ENCODE peak calls at places on chromosomes 13 and 19, in five cellular contexts. K is uterus, Q is foreskin fibroblast, J is dorsolateral prefrontal cortex, F is neural progenitor cell. B is an unnamed sample.

GRCh38 chr13:109381546-109382180 is 404.7 kb downstream of the IRS2 start:
- DNase-seq in K (no peak), Q (peak), J (no peak), F (no peak), B (no peak)

GRCh38 chr13:105087941-105088340 is 1447.5 kb downstream of the EFNB2 start:
- DNase-seq in K (no peak), Q (no peak), J (no peak), F (no peak), B (no peak)

GRCh38 chr13:66624302-66624701 is 605.8 kb downstream of the PCDH9 start:
- DNase-seq in K (no peak), Q (no peak), J (no peak), F (no peak), B (no peak)

GRCh38 chr19:33799507-33799906 is 2.8 kb downstream of the KCTD15 start:
- DNase-seq in K (no peak), Q (no peak), J (no peak), F (no peak), B (no peak)

GRCh38 chr19:41064974-41065569 is 23.2 kb upstream of the CYP2A13 start:
- DNase-seq in K (no peak), Q (peak), J (no peak), F (peak), B (no peak)

GRCh38 chr19:7494416-7495098 is 5.7 kb upstream of the PEX11G start:
- DNase-seq in K (no peak), Q (peak), J (peak), F (peak), B (peak)

GRCh38 chr19:5113101-5113557 is 144.2 kb downstream of the KDM4B start:
- DNase-seq in K (no peak), Q (peak), J (no peak), F (no peak), B (no peak)

GRCh38 chr19:46984077-46985010 is 35.3 kb upstream of the NPAS1 start:
- DNase-seq in K (peak), Q (peak), J (no peak), F (no peak), B (no peak)

GRCh38 chr13:59641758-59642157 is 522.0 kb downstream of the DIAPH3 start:
- DNase-seq in K (no peak), Q (no peak), J (no peak), F (no peak), B (no peak)

GRCh38 chr19:6412111-6412999 is 12.3 kb downstream of the KHSRP start:
- DNase-seq in K (no peak), Q (peak), J (no peak), F (peak), B (peak)

GRCh38 chr19:9309974-9310446 is 372 bp upstream of the ZNF699 start:
- DNase-seq in K (peak), Q (peak), J (peak), F (peak), B (peak)

GRCh38 chr13:48896312-48896711 is 79.4 kb upstream of the FNDC3A start:
- DNase-seq in K (no peak), Q (peak), J (no peak), F (no peak), B (no peak)

GRCh38 chr19:40191836-40192646 is 815 bp downstream of the MAP3K10 start:
- DNase-seq in K (peak), Q (peak), J (no peak), F (peak), B (peak)

GRCh38 chr13:112127564-112127963 is 60.6 kb downstream of the SOX1 start:
- DNase-seq in K (no peak), Q (no peak), J (no peak), F (no peak), B (no peak)

DNA sequence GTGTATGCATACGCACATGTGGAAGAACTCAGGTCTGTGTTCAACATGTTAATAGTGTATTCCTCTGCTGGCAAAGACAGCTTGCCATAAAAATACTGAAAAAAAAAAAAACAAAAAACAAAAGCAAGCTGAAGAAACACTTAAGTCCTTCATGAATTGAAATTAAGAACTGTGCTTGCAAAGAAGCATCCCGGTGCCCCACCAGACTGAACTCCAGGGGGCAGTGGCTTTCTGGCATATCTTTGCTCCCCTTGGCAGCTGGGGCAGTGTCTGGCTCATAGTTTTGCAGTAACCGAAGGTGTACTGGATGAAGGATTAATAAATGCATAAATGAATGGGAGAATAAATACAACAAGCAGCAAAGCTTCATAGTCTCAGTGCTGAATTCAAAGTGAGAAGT is 187.6 kb downstream of the LHFPL6 start:
- DNase-seq in K (peak), Q (peak), J (peak), F (peak), B (peak)
- TF ChIP-seq CTCF in K (peak), Q (peak), J (peak), F (peak), B (peak)

GRCh38 chr19:1465191-1466016 is 13.6 kb downstream of the C19orf25 start:
- DNase-seq in K (no peak), Q (peak), J (no peak), F (peak), B (no peak)
- TF ChIP-seq CTCF in K (no peak), Q (peak), J (peak), F (no peak), B (peak)

DNA sequence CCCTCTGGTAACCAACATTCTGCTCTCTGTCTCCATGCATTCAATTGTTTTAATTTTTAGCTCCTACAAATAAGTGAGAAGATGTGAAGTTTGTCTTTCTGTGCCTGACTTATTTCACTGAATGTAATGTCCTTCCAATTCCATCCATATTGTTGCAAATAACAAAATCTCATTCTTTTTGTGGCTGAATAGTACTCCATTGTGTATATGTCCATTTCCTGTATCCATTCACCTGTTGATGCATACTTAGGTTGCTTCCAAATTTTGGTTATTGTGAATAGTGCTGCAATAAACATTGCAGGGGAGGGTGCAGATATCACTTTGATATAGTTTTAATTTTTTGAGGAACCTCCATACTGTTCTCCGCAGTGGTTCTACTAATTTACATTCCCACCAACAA is 2.5 kb upstream of the ZNF284 start:
- DNase-seq in K (no peak), Q (no peak), J (no peak), F (no peak), B (no peak)
- TF ChIP-seq CTCF in K (no peak), Q (no peak), J (no peak), F (no peak), B (no peak)

GRCh38 chr19:801030-801860 is 4.0 kb downstream of the PTBP1 start:
- DNase-seq in K (peak), Q (peak), J (no peak), F (no peak), B (peak)

GRCh38 chr19:798415-799075 is 1.3 kb downstream of the PTBP1 start:
- DNase-seq in K (no peak), Q (peak), J (no peak), F (peak), B (no peak)

GRCh38 chr19:797528-798414 is 519 bp downstream of the PTBP1 start:
- DNase-seq in K (peak), Q (peak), J (peak), F (peak), B (peak)

GRCh38 chr19:800360-801029 is 3.2 kb downstream of the PTBP1 start:
- DNase-seq in K (no peak), Q (peak), J (no peak), F (no peak), B (no peak)

GRCh38 chr19:799076-799881 is 2.0 kb downstream of the PTBP1 start:
- DNase-seq in K (no peak), Q (peak), J (no peak), F (peak), B (no peak)
- TF ChIP-seq CTCF in K (no peak), Q (peak), J (no peak), F (no peak), B (no peak)

GRCh38 chr19:48069435-48069834 is 25.6 kb upstream of the CABP5 start:
- DNase-seq in K (no peak), Q (no peak), J (no peak), F (no peak), B (no peak)
- TF ChIP-seq CTCF in K (no peak), Q (peak), J (no peak), F (peak), B (no peak)

DNA sequence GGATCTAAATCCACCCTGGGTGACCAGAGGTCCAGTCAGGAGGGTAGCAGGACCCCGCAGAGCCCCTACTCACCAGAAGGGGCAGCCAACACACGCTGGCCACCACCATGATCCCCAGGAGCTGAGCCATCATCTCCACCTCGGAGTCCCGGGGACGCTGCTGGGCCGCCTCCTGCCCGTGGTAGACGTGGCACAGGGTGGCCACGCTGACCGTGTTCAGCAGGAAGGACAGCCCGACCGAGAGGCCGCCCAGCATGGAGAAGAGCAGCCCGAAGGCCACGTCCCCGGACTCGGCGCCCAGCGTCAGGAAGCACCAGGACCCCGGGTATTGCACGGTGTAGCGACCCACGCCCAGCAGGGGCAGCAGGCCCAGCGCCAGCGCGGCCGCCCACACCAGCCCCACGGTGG is 6.9 kb downstream of the TBXA2R start:
- DNase-seq in K (no peak), Q (no peak), J (no peak), F (peak), B (no peak)
- TF ChIP-seq CTCF in K (no peak), Q (no peak), J (no peak), F (peak), B (no peak)

DNA sequence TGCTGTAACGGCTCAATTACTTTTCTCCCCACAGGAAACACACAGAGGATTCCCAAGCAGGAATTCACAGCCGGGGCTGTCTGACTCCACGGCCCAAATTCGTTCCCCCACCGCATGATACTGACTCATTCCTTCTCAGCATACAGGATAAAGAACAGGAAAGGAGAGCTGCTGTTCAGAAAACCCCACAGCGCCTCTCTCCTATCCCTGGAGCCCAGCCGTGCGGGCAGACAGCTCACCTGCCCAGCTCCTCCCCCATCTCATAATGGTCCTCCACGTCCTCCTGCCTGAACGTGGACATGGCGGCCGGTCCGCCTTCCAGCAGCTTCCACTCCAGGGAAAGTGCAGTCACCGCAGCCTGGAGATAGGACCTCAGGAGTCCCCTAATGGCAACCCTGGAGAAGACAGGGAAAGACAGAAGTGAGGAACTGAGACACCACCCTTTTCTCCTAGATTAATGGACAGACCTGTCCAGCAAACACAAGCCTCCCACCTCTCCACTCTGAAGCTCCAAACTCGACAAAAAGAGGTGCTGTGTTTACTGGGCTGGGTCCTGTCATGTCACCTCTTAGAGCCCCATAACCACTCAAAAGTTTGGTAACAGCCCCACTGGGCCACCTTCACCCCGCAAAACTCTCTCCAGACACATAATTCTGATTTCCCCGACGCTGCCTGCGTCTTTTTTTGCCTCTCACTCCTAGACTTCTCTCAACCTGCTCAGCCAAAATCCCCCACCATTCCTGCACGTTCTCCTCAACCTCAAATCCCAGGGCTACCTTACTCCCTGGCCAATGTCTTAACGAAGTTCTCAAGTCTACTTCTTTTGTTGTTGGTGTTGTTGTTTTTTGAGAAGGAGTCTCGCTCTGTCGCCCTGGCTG is 1.2 kb downstream of the DAPK3 start:
- DNase-seq in K (no peak), Q (peak), J (peak), F (peak), B (peak)
- TF ChIP-seq CTCF in K (no peak), Q (peak), J (no peak), F (peak), B (no peak)

GRCh38 chr13:20291675-20292074 is 59.6 kb upstream of the GJB6 start:
- DNase-seq in K (no peak), Q (no peak), J (no peak), F (no peak), B (no peak)

GRCh38 chr13:20297181-20297580 is 65.1 kb upstream of the GJB6 start:
- DNase-seq in K (no peak), Q (no peak), J (no peak), F (no peak), B (no peak)

GRCh38 chr13:20291037-20291436 is 58.9 kb upstream of the GJB6 start:
- DNase-seq in K (no peak), Q (no peak), J (no peak), F (no peak), B (no peak)

GRCh38 chr13:20295956-20296355 is 63.8 kb upstream of the GJB6 start:
- DNase-seq in K (no peak), Q (no peak), J (no peak), F (no peak), B (no peak)

DNA sequence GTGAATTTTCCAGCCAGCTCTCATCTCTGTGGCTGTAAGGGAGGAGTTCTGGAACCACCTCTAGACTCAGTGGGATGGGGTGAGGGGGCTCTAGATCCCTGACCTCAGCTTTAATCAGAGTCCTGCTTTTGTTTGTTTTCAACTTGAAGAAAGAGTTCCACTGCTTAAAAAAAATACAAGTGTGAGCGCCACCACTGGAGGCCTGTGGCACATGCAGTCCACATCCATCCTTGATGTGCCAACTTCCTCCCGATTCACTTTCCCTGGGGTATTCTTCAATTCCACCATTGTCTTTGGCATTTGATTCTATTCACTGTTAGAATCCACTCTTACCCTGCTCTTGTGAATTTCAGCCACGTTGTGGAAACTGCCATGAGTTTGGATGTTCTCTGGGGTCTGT is 62.4 kb upstream of the GJB6 start:
- DNase-seq in K (no peak), Q (no peak), J (no peak), F (peak), B (no peak)
- TF ChIP-seq CTCF in K (no peak), Q (no peak), J (no peak), F (peak), B (no peak)

GRCh38 chr13:99967884-99968520 is 3.6 kb downstream of the ZIC5 start:
- DNase-seq in K (no peak), Q (no peak), J (no peak), F (peak), B (peak)
- TF ChIP-seq CTCF in K (no peak), Q (no peak), J (no peak), F (no peak), B (no peak)